ENCODE peak calls at places on chromosome 9, in six cellular contexts. One of them, this sample, is unnamed.

GRCh38 chr9:38227656-38228055 is 158.6 kb upstream of the SHB start:
- DNase-seq in MM.1S: no peak
- DNase-seq in vagina: peak; percentile 49
- DNase-seq in aorta: no peak
- DNase-seq in neural progenitor cell: peak; percentile 43
- DNase-seq in Panc1: no peak
- DNase-seq in this sample: peak; percentile 72

GRCh38 chr9:129763235-129763917 is 10.5 kb upstream of the PTGES start:
- DNase-seq in MM.1S: no peak
- DNase-seq in vagina: no peak
- DNase-seq in aorta: no peak
- DNase-seq in neural progenitor cell: no peak
- DNase-seq in Panc1: no peak
- DNase-seq in this sample: peak; percentile 41

GRCh38 chr9:111952559-111952958 is 55.9 kb downstream of the UGCG start:
- DNase-seq in MM.1S: no peak
- DNase-seq in vagina: no peak
- DNase-seq in aorta: no peak
- DNase-seq in neural progenitor cell: no peak
- DNase-seq in Panc1: no peak
- DNase-seq in this sample: peak; percentile 62

GRCh38 chr9:899440-900184 is 58.1 kb downstream of the DMRT1 start:
- DNase-seq in MM.1S: no peak
- DNase-seq in vagina: no peak
- DNase-seq in aorta: no peak
- DNase-seq in neural progenitor cell: peak; percentile 86
- DNase-seq in Panc1: no peak
- DNase-seq in this sample: peak; percentile 46

GRCh38 chr9:111566234-111566633 is 33.2 kb downstream of the PTGR1 start:
- DNase-seq in MM.1S: no peak
- DNase-seq in vagina: no peak
- DNase-seq in aorta: no peak
- DNase-seq in neural progenitor cell: no peak
- DNase-seq in Panc1: no peak
- DNase-seq in this sample: no peak

GRCh38 chr9:90684776-90685175 is 42.2 kb upstream of the DIRAS2 start:
- DNase-seq in MM.1S: no peak
- DNase-seq in vagina: no peak
- DNase-seq in aorta: no peak
- DNase-seq in neural progenitor cell: no peak
- DNase-seq in Panc1: no peak
- DNase-seq in this sample: no peak

GRCh38 chr9:95771556-95772280 is 103.8 kb upstream of the ERCC6L2 start:
- DNase-seq in MM.1S: no peak
- DNase-seq in vagina: no peak
- DNase-seq in aorta: no peak
- DNase-seq in neural progenitor cell: peak; percentile 78
- DNase-seq in Panc1: no peak
- DNase-seq in this sample: peak; percentile 93

GRCh38 chr9:80292231-80292630 is 720.5 kb downstream of the TLE4 start:
- DNase-seq in MM.1S: no peak
- DNase-seq in vagina: no peak
- DNase-seq in aorta: no peak
- DNase-seq in neural progenitor cell: no peak
- DNase-seq in Panc1: no peak
- DNase-seq in this sample: peak; percentile 54

GRCh38 chr9:78994476-78994875 is 577.3 kb upstream of the TLE4 start:
- DNase-seq in MM.1S: no peak
- DNase-seq in vagina: no peak
- DNase-seq in aorta: no peak
- DNase-seq in neural progenitor cell: no peak
- DNase-seq in Panc1: no peak
- DNase-seq in this sample: peak; percentile 64

GRCh38 chr9:93026640-93027039 is 31.9 kb upstream of the SUSD3 start:
- DNase-seq in MM.1S: no peak
- DNase-seq in vagina: no peak
- DNase-seq in aorta: no peak
- DNase-seq in neural progenitor cell: no peak
- DNase-seq in Panc1: no peak
- DNase-seq in this sample: no peak

GRCh38 chr9:93027750-93028149 is 30.8 kb upstream of the SUSD3 start:
- DNase-seq in MM.1S: no peak
- DNase-seq in vagina: no peak
- DNase-seq in aorta: no peak
- DNase-seq in neural progenitor cell: no peak
- DNase-seq in Panc1: no peak
- DNase-seq in this sample: no peak

GRCh38 chr9:93030642-93031628 is 27.6 kb upstream of the SUSD3 start:
- DNase-seq in MM.1S: no peak
- DNase-seq in vagina: no peak
- DNase-seq in aorta: no peak
- DNase-seq in neural progenitor cell: no peak
- DNase-seq in Panc1: no peak
- DNase-seq in this sample: no peak

GRCh38 chr9:93025736-93026135 is 32.8 kb upstream of the SUSD3 start:
- DNase-seq in MM.1S: no peak
- DNase-seq in vagina: no peak
- DNase-seq in aorta: no peak
- DNase-seq in neural progenitor cell: no peak
- DNase-seq in Panc1: no peak
- DNase-seq in this sample: peak; percentile 52

GRCh38 chr9:93028448-93029006 is 30.0 kb upstream of the SUSD3 start:
- DNase-seq in MM.1S: no peak
- DNase-seq in vagina: no peak
- DNase-seq in aorta: no peak
- DNase-seq in neural progenitor cell: no peak
- DNase-seq in Panc1: no peak
- DNase-seq in this sample: no peak
- H3K4me3 ChIP-seq in MM.1S: no peak overlapping the region
- H3K4me3 ChIP-seq in vagina: no peak overlapping the region
- H3K4me3 ChIP-seq in aorta: no peak overlapping the region
- H3K4me3 ChIP-seq in neural progenitor cell: no peak overlapping the region
- H3K4me3 ChIP-seq in Panc1: no peak overlapping the region
- H3K4me3 ChIP-seq in this sample: no peak overlapping the region

DNA sequence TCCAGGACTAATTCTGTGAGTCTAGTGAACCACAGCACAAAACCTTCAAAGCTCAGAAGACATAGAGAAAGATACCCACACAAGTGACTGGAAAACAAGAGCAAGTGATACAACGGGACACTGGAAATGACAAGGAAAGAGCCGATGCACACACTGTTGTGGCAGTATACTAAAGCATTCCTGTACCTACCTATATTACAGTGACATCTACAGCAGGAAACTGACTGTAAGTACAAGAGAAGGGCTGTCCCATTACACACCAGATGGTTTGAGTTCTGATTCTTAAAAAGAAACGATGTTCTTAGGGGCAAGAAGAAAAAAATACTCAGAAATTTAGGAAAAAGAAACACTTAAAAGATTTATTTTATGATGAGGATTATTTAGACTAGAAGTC is 18.5 kb downstream of the TMEM245 start:
- DNase-seq in MM.1S: no peak
- DNase-seq in vagina: no peak
- DNase-seq in aorta: no peak
- DNase-seq in neural progenitor cell: no peak
- DNase-seq in Panc1: no peak
- DNase-seq in this sample: no peak
- H3K4me1 ChIP-seq in MM.1S: peaks cover 13% of the 10 kb centered on the region
- H3K4me1 ChIP-seq in vagina: peaks cover 61% of the 10 kb centered on the region
- H3K4me1 ChIP-seq in aorta: peaks cover 5% of the 10 kb centered on the region
- H3K4me1 ChIP-seq in neural progenitor cell: peaks cover 15% of the 10 kb centered on the region
- H3K4me1 ChIP-seq in Panc1: peaks cover 50% of the 10 kb centered on the region
- H3K4me1 ChIP-seq in this sample: peaks cover 19% of the 10 kb centered on the region

DNA sequence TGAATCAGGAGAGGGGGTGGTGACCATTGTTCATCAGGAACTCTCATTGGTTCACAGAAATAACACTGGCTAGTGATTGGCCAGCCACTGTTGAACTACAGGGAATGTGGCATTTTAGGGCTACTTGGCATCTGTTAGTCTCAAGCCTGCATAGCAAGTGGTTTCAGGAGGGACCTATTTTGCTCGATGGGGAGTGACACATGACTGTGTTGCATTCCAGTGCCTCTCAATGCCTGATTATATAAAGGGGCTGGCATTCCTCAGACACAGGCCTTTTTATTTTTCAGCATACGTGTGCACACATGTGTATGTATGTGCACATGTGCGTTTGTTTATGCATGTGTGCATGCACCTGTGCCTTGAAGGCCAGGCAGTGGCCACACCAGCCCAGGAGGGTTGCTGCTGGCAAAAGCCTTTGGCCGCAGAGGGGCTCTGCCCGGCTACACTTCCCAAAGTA is 23.2 kb downstream of the FGD3 start:
- DNase-seq in MM.1S: no peak
- DNase-seq in vagina: no peak
- DNase-seq in aorta: no peak
- DNase-seq in neural progenitor cell: peak; percentile 91
- DNase-seq in Panc1: no peak
- DNase-seq in this sample: no peak
- H3K4me3 ChIP-seq in MM.1S: no peak overlapping the region
- H3K4me3 ChIP-seq in vagina: no peak overlapping the region
- H3K4me3 ChIP-seq in aorta: no peak overlapping the region
- H3K4me3 ChIP-seq in neural progenitor cell: no peak overlapping the region
- H3K4me3 ChIP-seq in Panc1: no peak overlapping the region
- H3K4me3 ChIP-seq in this sample: no peak overlapping the region

DNA sequence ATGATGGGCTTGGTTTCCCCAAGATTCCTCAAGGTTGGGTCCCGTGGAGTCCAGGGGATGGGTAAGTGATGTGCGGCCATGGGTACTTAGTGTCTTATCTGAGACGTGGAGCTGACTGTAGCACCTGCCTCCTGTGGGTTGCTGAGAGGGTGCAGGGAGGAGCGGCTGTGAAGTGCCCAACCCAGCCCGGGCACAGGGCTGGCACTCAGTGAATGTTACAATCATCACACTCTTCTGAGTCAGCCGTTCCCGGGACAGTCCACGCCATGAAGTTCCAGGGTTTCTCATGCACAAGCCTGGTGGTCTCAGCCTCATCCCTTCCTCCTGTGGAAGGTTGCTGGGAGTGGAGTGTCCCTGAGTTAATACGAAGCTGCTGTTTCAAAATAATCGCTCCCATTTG is 29.1 kb downstream of the NTNG2 start:
- DNase-seq in MM.1S: no peak
- DNase-seq in vagina: no peak
- DNase-seq in aorta: no peak
- DNase-seq in neural progenitor cell: no peak
- DNase-seq in Panc1: no peak
- DNase-seq in this sample: no peak
- H3K4me1 ChIP-seq in MM.1S: no peaks in the 10 kb centered on the region
- H3K4me1 ChIP-seq in vagina: no peaks in the 10 kb centered on the region
- H3K4me1 ChIP-seq in aorta: no peaks in the 10 kb centered on the region
- H3K4me1 ChIP-seq in neural progenitor cell: peaks cover 15% of the 10 kb centered on the region
- H3K4me1 ChIP-seq in Panc1: peaks cover 2% of the 10 kb centered on the region
- H3K4me1 ChIP-seq in this sample: no peaks in the 10 kb centered on the region

DNA sequence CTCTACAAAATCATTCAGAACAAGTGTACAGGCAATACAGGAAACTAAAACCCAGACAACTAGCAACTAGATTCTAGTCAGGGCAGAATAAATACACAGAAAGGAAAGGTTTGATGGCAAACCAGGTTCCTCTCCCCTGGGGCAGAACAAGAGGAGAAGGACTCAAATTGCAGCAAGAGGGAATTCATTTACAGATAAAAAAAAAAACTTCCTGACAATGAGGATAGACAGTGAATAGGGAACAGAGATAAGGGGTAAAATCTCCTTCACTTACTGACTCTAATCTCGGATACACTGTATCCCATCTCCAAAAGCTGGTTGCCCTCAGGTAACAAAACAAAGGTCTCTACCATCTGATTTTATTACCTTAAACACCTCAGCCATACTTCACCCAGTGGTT is 244.0 kb downstream of the SEC61B start:
- DNase-seq in MM.1S: no peak
- DNase-seq in vagina: no peak
- DNase-seq in aorta: no peak
- DNase-seq in neural progenitor cell: no peak
- DNase-seq in Panc1: no peak
- DNase-seq in this sample: no peak
- H3K4me3 ChIP-seq in MM.1S: no peak overlapping the region
- H3K4me3 ChIP-seq in vagina: no peak overlapping the region
- H3K4me3 ChIP-seq in aorta: no peak overlapping the region
- H3K4me3 ChIP-seq in neural progenitor cell: no peak overlapping the region
- H3K4me3 ChIP-seq in Panc1: no peak overlapping the region
- H3K4me3 ChIP-seq in this sample: no peak overlapping the region